ENCODE peak calls at places on chromosome 20, in eight cellular contexts. S, L, I, V, W, U, F and Q are unnamed samples.
A peak's percentile ranks its signal among the peaks of the same experiment; 100 is the strongest.

GRCh38 chr20:4012631-4013030 is 2.7 kb downstream of the RNF24 start:
- DNase-seq in W (no peak), L (no peak), V (no peak), I (no peak), U (no peak), F (peak; percentile 15), S (no peak), Q (no peak)

GRCh38 chr20:21202284-21202683 is 76.4 kb downstream of the KIZ start:
- DNase-seq in I (no peak), F (no peak), L (no peak), W (no peak), V (no peak), S (no peak), U (no peak), Q (no peak)

GRCh38 chr20:6506906-6507305 is 260.6 kb upstream of the BMP2 start:
- DNase-seq in I (no peak), L (no peak), U (no peak), W (no peak), S (no peak), V (no peak), F (no peak), Q (no peak)

GRCh38 chr20:57503035-57503658 is 21.8 kb downstream of the CTCFL start:
- DNase-seq in V (peak; percentile 45), U (no peak), W (no peak), L (peak; percentile 17), S (no peak), F (no peak), I (no peak), Q (peak; percentile 47)

GRCh38 chr20:46631212-46631869 is 19.9 kb downstream of the SLC13A3 start:
- DNase-seq in S (no peak), F (peak; percentile 77), U (no peak), L (no peak), W (no peak), I (no peak), V (no peak), Q (no peak)

GRCh38 chr20:35618372-35619131 is 2.9 kb downstream of the SPAG4 start:
- DNase-seq in S (no peak), W (no peak), U (no peak), F (peak; percentile 37), V (peak; percentile 57), I (peak; percentile 55), L (no peak), Q (no peak)

GRCh38 chr20:47821481-47822100 is 36.3 kb upstream of the SULF2 start:
- DNase-seq in L (no peak), I (no peak), U (no peak), W (no peak), S (no peak), F (peak; percentile 31), V (no peak), Q (no peak)

GRCh38 chr20:32067234-32067821 is 15.3 kb downstream of the HCK start:
- DNase-seq in W (no peak), U (no peak), S (no peak), F (peak; percentile 59), L (no peak), V (no peak), I (no peak), Q (no peak)

GRCh38 chr20:53738039-53738944 is 144.7 kb upstream of the ZNF217 start:
- DNase-seq in S (no peak), L (no peak), U (no peak), I (peak; percentile 95), W (no peak), V (peak; percentile 87), F (peak; percentile 94), Q (peak; percentile 70)

GRCh38 chr20:3808141-3808479 is 12.0 kb downstream of the CDC25B start:
- DNase-seq in W (peak; percentile 75), S (no peak), U (no peak), V (peak; percentile 90), I (peak; percentile 56), F (peak; percentile 47), L (no peak), Q (no peak)

GRCh38 chr20:44504402-44505309 is 17.2 kb downstream of the SERINC3 start:
- DNase-seq in W (no peak), S (no peak), V (no peak), I (no peak), U (no peak), F (peak; percentile 70), L (no peak), Q (no peak)

GRCh38 chr20:63491635-63492230 is 7.2 kb downstream of the EEF1A2 start:
- DNase-seq in W (no peak), F (no peak), U (no peak), V (no peak), I (no peak), L (no peak), S (no peak), Q (no peak)

GRCh38 chr20:50191065-50191565 is 485 bp downstream of the CEBPB start:
- DNase-seq in U (no peak), W (no peak), F (no peak), I (no peak), V (peak; percentile 80), S (peak; percentile 56), L (no peak), Q (no peak)

GRCh38 chr20:10925767-10926166 is 252.0 kb upstream of the JAG1 start:
- DNase-seq in W (peak; percentile 51), S (no peak), L (no peak), V (no peak), U (no peak), I (no peak), F (no peak), Q (no peak)